ENCODE peak calls at places on chromosome 17, in five cellular contexts. One of them, this sample, is unnamed. For H3K4me1, the result is how much of the 10 kb centered on the place peaks cover.

GRCh38 chr17:55641559-55642160 is 81.0 kb downstream of the TMEM100 start:
- DNase-seq in neuronal stem cell: no peak
- DNase-seq in tibial nerve: peak
- DNase-seq in lung: peak
- DNase-seq in SJSA1: peak
- DNase-seq in this sample: peak

GRCh38 chr17:2837147-2837561 is 40.9 kb downstream of the RAP1GAP2 start:
- DNase-seq in neuronal stem cell: no peak
- DNase-seq in tibial nerve: no peak
- DNase-seq in lung: no peak
- DNase-seq in SJSA1: no peak
- DNase-seq in this sample: no peak

GRCh38 chr17:57597531-57598453 is 147.3 kb downstream of the CCDC182 start:
- DNase-seq in neuronal stem cell: peak
- DNase-seq in tibial nerve: peak
- DNase-seq in lung: peak
- DNase-seq in SJSA1: peak
- DNase-seq in this sample: peak

GRCh38 chr17:47987240-47987835 is 16.4 kb downstream of the CDK5RAP3 start:
- DNase-seq in neuronal stem cell: peak
- DNase-seq in tibial nerve: no peak
- DNase-seq in lung: no peak
- DNase-seq in SJSA1: no peak
- DNase-seq in this sample: no peak

GRCh38 chr17:45338023-45338781 is 21.4 kb upstream of the MAP3K14 start:
- DNase-seq in neuronal stem cell: no peak
- DNase-seq in tibial nerve: no peak
- DNase-seq in lung: no peak
- DNase-seq in SJSA1: no peak
- DNase-seq in this sample: peak

GRCh38 chr17:34671191-34671590 is 91.8 kb downstream of the TMEM132E start:
- DNase-seq in neuronal stem cell: no peak
- DNase-seq in tibial nerve: no peak
- DNase-seq in lung: no peak
- DNase-seq in SJSA1: peak
- DNase-seq in this sample: no peak

GRCh38 chr17:69407759-69408158 is 6.7 kb upstream of the MAP2K6 start:
- DNase-seq in neuronal stem cell: no peak
- DNase-seq in tibial nerve: no peak
- DNase-seq in lung: no peak
- DNase-seq in SJSA1: no peak
- DNase-seq in this sample: no peak

GRCh38 chr17:27256225-27257030 is 37.5 kb upstream of the WSB1 start:
- DNase-seq in neuronal stem cell: no peak
- DNase-seq in tibial nerve: no peak
- DNase-seq in lung: peak
- DNase-seq in SJSA1: no peak
- DNase-seq in this sample: no peak

GRCh38 chr17:77571562-77571981 is 386.9 kb upstream of the TNRC6C start:
- DNase-seq in neuronal stem cell: no peak
- DNase-seq in tibial nerve: no peak
- DNase-seq in lung: no peak
- DNase-seq in SJSA1: no peak
- DNase-seq in this sample: peak

GRCh38 chr17:67718325-67718941 is 697 bp downstream of the NOL11 start:
- DNase-seq in neuronal stem cell: no peak
- DNase-seq in tibial nerve: no peak
- DNase-seq in lung: no peak
- DNase-seq in SJSA1: peak
- DNase-seq in this sample: no peak

GRCh38 chr17:81328925-81329278 is 33.8 kb upstream of the SLC38A10 start:
- DNase-seq in neuronal stem cell: no peak
- DNase-seq in tibial nerve: no peak
- DNase-seq in lung: no peak
- DNase-seq in SJSA1: no peak
- DNase-seq in this sample: no peak

GRCh38 chr17:60161598-60162330 is 12.0 kb downstream of the CA4 start:
- DNase-seq in neuronal stem cell: no peak
- DNase-seq in tibial nerve: no peak
- DNase-seq in lung: no peak
- DNase-seq in SJSA1: no peak
- DNase-seq in this sample: no peak

GRCh38 chr17:3526971-3527370 is 30.6 kb downstream of the TRPV3 start:
- DNase-seq in neuronal stem cell: no peak
- DNase-seq in tibial nerve: no peak
- DNase-seq in lung: no peak
- DNase-seq in SJSA1: no peak
- DNase-seq in this sample: no peak

GRCh38 chr17:78785011-78785662 is 3.1 kb upstream of the CYTH1 start:
- DNase-seq in neuronal stem cell: no peak
- DNase-seq in tibial nerve: no peak
- DNase-seq in lung: no peak
- DNase-seq in SJSA1: no peak
- DNase-seq in this sample: no peak

GRCh38 chr17:9002610-9003354 is 18.5 kb upstream of the NTN1 start:
- DNase-seq in neuronal stem cell: peak
- DNase-seq in tibial nerve: no peak
- DNase-seq in lung: no peak
- DNase-seq in SJSA1: peak
- DNase-seq in this sample: no peak

GRCh38 chr17:82787081-82787848 is 35.4 kb downstream of the TBCD start:
- DNase-seq in neuronal stem cell: no peak
- DNase-seq in tibial nerve: no peak
- DNase-seq in lung: no peak
- DNase-seq in SJSA1: no peak
- DNase-seq in this sample: peak

GRCh38 chr17:75814900-75815373 is 29.3 kb downstream of the UNC13D start:
- DNase-seq in neuronal stem cell: no peak
- DNase-seq in tibial nerve: no peak
- DNase-seq in lung: no peak
- DNase-seq in SJSA1: peak
- DNase-seq in this sample: no peak

GRCh38 chr17:47713980-47714689 is 18.9 kb upstream of the TBX21 start:
- DNase-seq in neuronal stem cell: no peak
- DNase-seq in tibial nerve: no peak
- DNase-seq in lung: no peak
- DNase-seq in SJSA1: no peak
- DNase-seq in this sample: no peak

GRCh38 chr17:6135216-6135615 is 65.0 kb downstream of the WSCD1 start:
- DNase-seq in neuronal stem cell: no peak
- DNase-seq in tibial nerve: no peak
- DNase-seq in lung: no peak
- DNase-seq in SJSA1: no peak
- DNase-seq in this sample: no peak

GRCh38 chr17:6027342-6028024 is 42.7 kb upstream of the WSCD1 start:
- DNase-seq in neuronal stem cell: no peak
- DNase-seq in tibial nerve: no peak
- DNase-seq in lung: no peak
- DNase-seq in SJSA1: no peak
- DNase-seq in this sample: no peak

GRCh38 chr17:80129006-80129565 is 17.8 kb downstream of the EIF4A3 start:
- DNase-seq in neuronal stem cell: no peak
- DNase-seq in tibial nerve: no peak
- DNase-seq in lung: no peak
- DNase-seq in SJSA1: no peak
- DNase-seq in this sample: no peak

GRCh38 chr17:77098884-77099545 is 41.8 kb upstream of the SEC14L1 start:
- DNase-seq in neuronal stem cell: no peak
- DNase-seq in tibial nerve: no peak
- DNase-seq in lung: peak
- DNase-seq in SJSA1: no peak
- DNase-seq in this sample: peak

GRCh38 chr17:40607641-40608040 is 40.0 kb downstream of the SMARCE1 start:
- DNase-seq in neuronal stem cell: no peak
- DNase-seq in tibial nerve: no peak
- DNase-seq in lung: peak
- DNase-seq in SJSA1: no peak
- DNase-seq in this sample: no peak

GRCh38 chr17:11803226-11803625 is 194.0 kb downstream of the ZNF18 start:
- DNase-seq in neuronal stem cell: no peak
- DNase-seq in tibial nerve: no peak
- DNase-seq in lung: no peak
- DNase-seq in SJSA1: no peak
- DNase-seq in this sample: no peak

GRCh38 chr17:78108726-78109488 is 19.6 kb downstream of the TMC6 start:
- DNase-seq in neuronal stem cell: no peak
- DNase-seq in tibial nerve: no peak
- DNase-seq in lung: no peak
- DNase-seq in SJSA1: no peak
- DNase-seq in this sample: no peak

GRCh38 chr17:49312722-49313121 is 49.3 kb downstream of the ZNF652 start:
- DNase-seq in neuronal stem cell: no peak
- DNase-seq in tibial nerve: no peak
- DNase-seq in lung: no peak
- DNase-seq in SJSA1: no peak
- DNase-seq in this sample: no peak

GRCh38 chr17:11618861-11619566 is 20.7 kb downstream of the DNAH9 start:
- DNase-seq in neuronal stem cell: no peak
- DNase-seq in tibial nerve: peak
- DNase-seq in lung: peak
- DNase-seq in SJSA1: no peak
- DNase-seq in this sample: no peak

GRCh38 chr17:21291862-21292261 is 7.4 kb downstream of the MAP2K3 start:
- DNase-seq in neuronal stem cell: no peak
- DNase-seq in tibial nerve: no peak
- DNase-seq in lung: no peak
- DNase-seq in SJSA1: no peak
- DNase-seq in this sample: no peak

GRCh38 chr17:882827-883585 is 96.6 kb downstream of the NXN start:
- DNase-seq in neuronal stem cell: peak
- DNase-seq in tibial nerve: peak
- DNase-seq in lung: no peak
- DNase-seq in SJSA1: no peak
- DNase-seq in this sample: no peak
- H3K27ac ChIP-seq in neuronal stem cell: peak
- H3K27ac ChIP-seq in tibial nerve: peak
- H3K27ac ChIP-seq in lung: peak
- H3K27ac ChIP-seq in SJSA1: no peak
- H3K27ac ChIP-seq in this sample: peak

DNA sequence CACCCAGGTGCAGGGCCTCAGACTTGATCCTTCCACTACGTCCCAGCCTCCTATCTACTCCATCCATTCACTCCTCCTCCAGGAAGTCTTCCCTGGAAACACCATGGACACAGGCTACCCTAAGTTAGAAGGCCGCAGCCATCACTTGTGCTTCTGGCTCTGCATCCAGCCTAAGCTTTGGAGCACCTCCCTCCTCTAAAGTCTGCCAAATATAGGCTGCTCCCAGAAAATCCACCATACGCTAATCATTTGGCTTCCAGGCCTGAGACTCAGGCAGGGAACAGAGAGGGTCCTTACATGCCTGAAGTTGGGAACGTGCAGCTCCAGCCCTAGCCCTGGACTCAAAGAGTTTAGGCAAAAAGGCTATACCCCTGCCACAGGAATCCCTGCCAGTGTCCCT is 6.7 kb downstream of the PCGF2 start:
- DNase-seq in neuronal stem cell: no peak
- DNase-seq in tibial nerve: no peak
- DNase-seq in lung: no peak
- DNase-seq in SJSA1: no peak
- DNase-seq in this sample: no peak
- H3K4me1 ChIP-seq in neuronal stem cell: under half
- H3K4me1 ChIP-seq in tibial nerve: half or more
- H3K4me1 ChIP-seq in lung: under half
- H3K4me1 ChIP-seq in SJSA1: under half
- H3K4me1 ChIP-seq in this sample: under half

GRCh38 chr17:61284174-61284573 is 115.5 kb upstream of the TBX2 start:
- DNase-seq in neuronal stem cell: no peak
- DNase-seq in tibial nerve: no peak
- DNase-seq in lung: no peak
- DNase-seq in SJSA1: peak
- DNase-seq in this sample: no peak

GRCh38 chr17:61289408-61290385 is 109.9 kb upstream of the TBX2 start:
- DNase-seq in neuronal stem cell: no peak
- DNase-seq in tibial nerve: no peak
- DNase-seq in lung: no peak
- DNase-seq in SJSA1: no peak
- DNase-seq in this sample: no peak

GRCh38 chr17:61285483-61286320 is 113.9 kb upstream of the TBX2 start:
- DNase-seq in neuronal stem cell: no peak
- DNase-seq in tibial nerve: no peak
- DNase-seq in lung: no peak
- DNase-seq in SJSA1: no peak
- DNase-seq in this sample: no peak

GRCh38 chr17:61284746-61285145 is 114.9 kb upstream of the TBX2 start:
- DNase-seq in neuronal stem cell: no peak
- DNase-seq in tibial nerve: no peak
- DNase-seq in lung: no peak
- DNase-seq in SJSA1: no peak
- DNase-seq in this sample: no peak

DNA sequence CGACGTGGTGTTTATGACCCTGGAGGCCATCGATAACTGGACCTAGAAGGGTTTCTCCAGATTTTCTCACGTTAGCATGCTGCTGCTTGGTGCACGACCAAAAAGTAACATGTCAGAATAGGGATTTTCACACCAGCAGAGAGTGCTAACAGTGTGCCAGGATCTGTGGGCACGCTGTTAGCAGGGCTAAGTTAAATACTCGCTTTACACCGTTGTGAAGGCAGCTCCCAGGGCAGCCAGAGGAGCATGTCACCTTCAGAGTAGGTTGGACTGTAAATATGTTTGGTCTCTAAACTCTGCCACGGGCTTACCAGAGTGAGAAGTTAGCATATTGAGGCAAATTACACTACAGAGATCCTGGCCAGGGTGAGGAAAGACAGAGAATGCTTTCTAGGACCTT is 113.2 kb upstream of the TBX2 start:
- DNase-seq in neuronal stem cell: no peak
- DNase-seq in tibial nerve: no peak
- DNase-seq in lung: no peak
- DNase-seq in SJSA1: no peak
- DNase-seq in this sample: no peak
- H3K27ac ChIP-seq in neuronal stem cell: no peak
- H3K27ac ChIP-seq in tibial nerve: no peak
- H3K27ac ChIP-seq in lung: peak
- H3K27ac ChIP-seq in SJSA1: peak
- H3K27ac ChIP-seq in this sample: no peak

DNA sequence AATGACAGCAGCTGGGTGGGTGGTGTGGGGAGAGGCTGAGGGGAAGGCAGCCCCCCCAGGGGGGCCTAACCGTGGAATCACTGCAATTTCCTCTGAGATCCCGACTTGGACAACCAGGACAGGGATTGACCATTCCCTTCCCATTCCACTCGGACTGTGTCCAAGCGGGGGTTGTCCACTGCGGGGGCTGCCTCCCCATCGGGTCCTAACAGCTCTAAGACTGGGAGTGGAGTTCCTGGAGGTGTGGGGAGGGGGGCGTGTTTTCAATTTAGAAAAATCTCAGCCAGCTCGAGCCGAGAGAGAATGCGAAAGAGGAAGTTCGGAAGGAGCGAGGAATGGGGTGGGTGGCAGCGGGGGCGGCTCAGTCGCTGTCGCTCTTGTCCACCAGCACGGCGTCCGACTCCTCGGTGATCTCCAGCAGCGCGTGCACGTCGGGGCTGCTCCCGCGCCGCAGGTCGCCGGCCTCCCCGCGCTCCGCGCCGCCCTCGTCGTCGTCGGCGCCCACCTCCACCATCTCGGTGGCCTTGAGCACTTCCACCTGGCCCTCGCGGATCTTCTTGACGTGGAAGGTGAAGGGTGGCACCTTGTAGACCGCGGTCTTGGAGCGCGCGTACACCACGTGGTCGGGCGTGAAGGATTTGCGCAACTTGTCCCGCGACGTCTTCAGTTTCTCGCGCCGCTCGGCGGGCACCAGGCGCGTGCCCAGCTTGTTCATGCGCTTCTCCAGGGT is 16.2 kb upstream of the STAT3 start:
- DNase-seq in neuronal stem cell: no peak
- DNase-seq in tibial nerve: no peak
- DNase-seq in lung: no peak
- DNase-seq in SJSA1: no peak
- DNase-seq in this sample: no peak
- H3K4me1 ChIP-seq in neuronal stem cell: under half
- H3K4me1 ChIP-seq in tibial nerve: half or more
- H3K4me1 ChIP-seq in lung: under half
- H3K4me1 ChIP-seq in SJSA1: under half
- H3K4me1 ChIP-seq in this sample: under half

This sample was measured in right atrium auricular region.